ENCODE peak calls at places on chromosomes 5 and 9, in four cellular contexts. C is pancreas, Z is progenitor cell of endocrine pancreas, W is neural crest cell. P is an unnamed sample.
A peak's percentile ranks its signal among the peaks of the same experiment; 100 is the strongest.

GRCh38 chr9:134778156-134778555 is 102.5 kb upstream of the FCN2 start:
- DNase-seq in W (no peak), C (no peak), Z (no peak), P (no peak)

GRCh38 chr9:124011460-124012301 is at the start of gene LHX2:
- DNase-seq in W (peak; percentile 64), Z (no peak), C (no peak), P (peak; percentile 64)

GRCh38 chr5:54309237-54309636 is 1.1 kb downstream of the ARL15 start:
- DNase-seq in W (no peak), Z (no peak), C (no peak), P (no peak)

GRCh38 chr9:113842086-113842485 is 34.0 kb upstream of the ZNF618 start:
- DNase-seq in Z (no peak), W (no peak), C (no peak), P (no peak)

GRCh38 chr9:109499631-109500120 is 1.6 kb upstream of the PTPN3 start:
- DNase-seq in W (peak; percentile 46), C (peak; percentile 81), Z (peak; percentile 47), P (peak; percentile 58)

GRCh38 chr9:128992995-128993394 is 35.1 kb downstream of the SH3GLB2 start:
- DNase-seq in C (no peak), W (no peak), Z (no peak), P (no peak)

GRCh38 chr9:129876815-129877214 is 41.6 kb downstream of the USP20 start:
- DNase-seq in W (no peak), C (no peak), Z (no peak), P (no peak)

GRCh38 chr5:1917830-1918487 is 35.2 kb upstream of the IRX4 start:
- DNase-seq in Z (no peak), C (no peak), W (no peak), P (peak; percentile 37)

GRCh38 chr5:138927979-138928378 is 52.8 kb upstream of the LRRTM2 start:
- DNase-seq in C (peak; percentile 87), Z (no peak), W (no peak), P (no peak)

GRCh38 chr5:163867738-163868137 is 362.3 kb downstream of the MAT2B start:
- DNase-seq in C (no peak), W (no peak), Z (no peak), P (no peak)

GRCh38 chr9:80605129-80605528 is 1033.4 kb downstream of the TLE4 start:
- DNase-seq in C (no peak), Z (no peak), W (no peak), P (no peak)

GRCh38 chr5:119322948-119323629 is 32.7 kb upstream of the TNFAIP8 start:
- DNase-seq in Z (no peak), C (no peak), W (no peak), P (no peak)

GRCh38 chr5:116738270-116738947 is 163.8 kb upstream of the SEMA6A start:
- DNase-seq in C (no peak), Z (no peak), W (no peak), P (no peak)

GRCh38 chr5:129541648-129542251 is 81.7 kb downstream of the ADAMTS19 start:
- DNase-seq in W (no peak), Z (no peak), C (no peak), P (no peak)

GRCh38 chr5:14011089-14012004 is 66.9 kb upstream of the DNAH5 start:
- DNase-seq in C (peak; percentile 87), Z (peak; percentile 87), W (peak; percentile 81), P (peak; percentile 84)

GRCh38 chr9:4796988-4797956 is 4.5 kb downstream of the RCL1 start:
- DNase-seq in C (no peak), Z (no peak), W (no peak), P (no peak)

GRCh38 chr9:77865385-77865784 is 166.2 kb downstream of the GNAQ start:
- DNase-seq in Z (no peak), C (no peak), W (no peak), P (no peak)

GRCh38 chr9:133606722-133607053 is 2.5 kb downstream of the FAM163B start:
- DNase-seq in Z (no peak), C (no peak), W (no peak), P (no peak)

GRCh38 chr9:5886114-5886939 is 4.4 kb upstream of the MLANA start:
- DNase-seq in Z (peak; percentile 82), W (peak; percentile 83), C (peak; percentile 56), P (peak; percentile 58)

GRCh38 chr9:136295055-136295454 is 8.8 kb downstream of the CCDC187 start:
- DNase-seq in W (no peak), C (no peak), Z (no peak), P (no peak)

GRCh38 chr5:168609806-168610482 is 30.8 kb upstream of the PANK3 start:
- DNase-seq in C (no peak), Z (no peak), W (no peak), P (no peak)

GRCh38 chr9:137650259-137650658 is 31.5 kb downstream of the EHMT1 start:
- DNase-seq in C (no peak), W (no peak), Z (no peak), P (no peak)

GRCh38 chr9:137176302-137177182 is 4.7 kb upstream of the TMEM210 start:
- DNase-seq in Z (no peak), W (no peak), C (no peak), P (no peak)

GRCh38 chr9:28951945-28952344 is 1378.7 kb upstream of the C9orf72 start:
- DNase-seq in Z (no peak), C (no peak), W (no peak), P (no peak)

GRCh38 chr5:136038635-136039034 is 9.8 kb downstream of the TGFBI start:
- DNase-seq in C (no peak), Z (no peak), W (no peak), P (no peak)

GRCh38 chr9:85038061-85038460 is 368.5 kb downstream of the NTRK2 start:
- DNase-seq in W (no peak), C (no peak), Z (no peak), P (no peak)

GRCh38 chr5:7875151-7875550 is 6.2 kb downstream of the MTRR start:
- DNase-seq in Z (no peak), C (no peak), W (no peak), P (no peak)

GRCh38 chr5:154714271-154714986 is 40.7 kb upstream of the LARP1 start:
- DNase-seq in C (peak; percentile 48), Z (no peak), W (no peak), P (no peak)

GRCh38 chr5:111932628-111933027 is 175.6 kb upstream of the NREP start:
- DNase-seq in W (no peak), Z (no peak), C (no peak), P (no peak)

GRCh38 chr5:58751222-58751621 is 168.3 kb downstream of the RAB3C start:
- DNase-seq in W (no peak), C (no peak), Z (no peak), P (no peak)

GRCh38 chr5:1536298-1537165 is 12.8 kb upstream of the LPCAT1 start:
- DNase-seq in C (peak; percentile 10), Z (no peak), W (no peak), P (no peak)

GRCh38 chr9:13568851-13569618 is 289.5 kb upstream of the MPDZ start:
- DNase-seq in Z (no peak), C (no peak), W (peak; percentile 2), P (no peak)

DNA sequence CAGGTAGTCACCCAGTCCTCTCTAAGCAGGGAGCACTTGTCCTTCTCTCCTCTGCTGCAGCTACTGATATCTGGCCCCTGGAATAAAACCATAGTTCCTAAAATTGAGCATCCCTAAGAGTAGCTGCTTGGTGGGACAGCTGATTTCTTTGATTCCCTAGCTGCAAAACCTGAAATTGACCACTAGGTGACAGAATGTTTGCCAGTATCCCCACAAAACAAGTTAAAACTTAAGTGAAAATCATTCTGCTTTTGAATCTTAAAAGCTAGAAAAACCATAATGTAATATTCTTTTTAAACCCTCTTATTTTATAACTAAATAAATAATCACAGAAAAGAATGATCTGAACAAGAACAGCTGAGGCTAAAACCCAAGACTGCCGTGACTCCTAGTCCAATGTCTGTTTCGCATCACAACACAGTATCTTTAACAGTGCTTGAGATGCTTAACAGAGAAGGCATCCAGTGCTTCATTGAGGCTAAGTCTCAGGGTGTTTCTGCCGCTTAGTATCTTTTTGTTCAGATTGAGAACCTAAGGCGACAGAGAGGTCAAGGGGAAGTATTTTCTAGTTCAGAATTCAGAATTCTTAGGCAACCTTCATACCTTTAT is 24.4 kb upstream of the TAL2 start:
- DNase-seq in C (no peak), W (no peak), Z (no peak), P (no peak)
- TF ChIP-seq CTCF in C (no peak), W (peak; percentile 66), Z (peak; percentile 56), P (peak; percentile 61)

DNA sequence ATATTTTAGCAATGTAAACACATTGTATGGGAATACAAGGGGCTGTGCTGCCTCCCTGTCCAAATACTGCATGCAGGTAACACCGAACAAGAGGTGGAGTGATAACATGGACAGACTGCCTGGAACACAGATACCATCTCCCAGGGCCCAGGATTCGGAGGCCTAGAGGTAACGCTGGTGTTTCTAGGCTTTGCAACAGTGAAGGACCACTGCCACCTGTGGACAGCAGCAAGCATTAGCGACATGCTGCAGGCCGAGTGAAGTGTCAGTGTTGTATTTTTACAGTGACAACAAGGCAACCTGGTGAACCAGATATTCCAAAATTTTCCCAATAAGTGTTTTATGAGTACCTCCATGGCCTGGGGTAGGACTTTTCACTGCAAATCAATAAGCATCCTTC is 379.2 kb downstream of the DMRT2 start:
- DNase-seq in W (no peak), Z (no peak), C (peak; percentile 16), P (no peak)
- TF ChIP-seq CTCF in W (peak; percentile 61), Z (peak; percentile 63), C (no peak), P (no peak)

DNA sequence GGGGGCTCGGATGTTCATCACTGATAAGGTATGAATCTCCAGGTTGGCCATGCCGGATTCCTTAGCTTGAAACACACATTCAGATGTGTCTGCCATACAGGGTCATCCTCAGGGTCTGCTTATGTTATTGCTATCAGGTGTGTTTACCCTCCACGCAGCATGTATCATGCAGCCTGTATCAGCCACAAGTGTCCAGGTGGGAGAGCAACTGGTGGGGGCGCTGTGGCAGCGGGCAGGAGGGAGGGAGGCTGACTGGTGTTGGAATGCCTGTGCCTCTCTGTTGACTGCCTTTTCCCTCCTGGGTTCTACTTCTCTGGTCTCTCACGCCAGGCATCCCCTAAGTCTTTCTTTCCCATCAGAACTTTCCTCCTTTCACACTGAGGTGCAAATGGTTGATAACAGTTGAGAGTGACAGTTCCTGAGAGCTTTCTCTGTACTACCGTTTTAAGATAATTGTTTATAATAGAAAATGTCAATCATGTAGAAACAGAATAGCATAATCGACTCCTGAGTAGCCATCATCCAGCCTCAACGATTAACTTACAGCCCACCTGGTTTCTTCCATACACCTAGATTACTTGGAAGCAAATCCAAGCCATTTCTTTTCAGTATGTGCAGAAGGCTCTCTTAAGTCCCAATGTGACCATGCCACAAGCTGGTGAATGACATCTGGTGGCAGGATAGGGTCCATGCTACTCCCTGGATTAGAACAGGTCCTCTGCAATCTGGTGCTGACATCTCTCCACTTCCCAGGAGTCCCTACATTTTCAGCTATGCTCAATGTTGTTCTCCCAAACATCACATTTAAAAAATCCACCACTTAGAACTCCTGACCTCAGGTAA is 86.6 kb downstream of the ACER2 start:
- DNase-seq in C (no peak), Z (no peak), W (no peak), P (no peak)
- TF ChIP-seq CTCF in C (no peak), Z (no peak), W (no peak), P (no peak)

GRCh38 chr5:157918811-157919742 is 60.1 kb upstream of the CLINT1 start:
- DNase-seq in W (no peak), Z (no peak), C (no peak), P (no peak)
- TF ChIP-seq CTCF in W (no peak), Z (no peak), C (no peak), P (no peak)

DNA sequence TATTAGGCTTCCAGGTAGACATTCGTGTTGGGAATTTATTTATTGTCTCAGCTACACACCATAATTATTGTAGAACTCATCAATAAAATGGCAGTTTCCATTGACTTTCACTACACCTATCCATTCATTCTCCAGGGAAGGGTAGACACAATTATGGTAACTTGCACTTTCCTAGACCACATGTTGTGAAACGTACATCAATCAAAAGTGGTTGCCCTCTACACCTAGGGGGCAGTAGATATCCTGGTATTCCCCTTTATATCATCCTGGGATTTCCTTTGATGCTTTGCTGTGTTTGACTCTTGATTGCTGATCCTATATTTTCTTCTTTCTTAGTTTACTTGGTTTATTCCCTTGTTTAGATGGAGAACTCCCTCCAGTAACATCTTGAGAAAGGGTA is 47.9 kb downstream of the ADGRV1 start:
- DNase-seq in C (no peak), W (no peak), Z (no peak), P (no peak)
- TF ChIP-seq CTCF in C (no peak), W (peak; percentile 29), Z (peak; percentile 22), P (no peak)